ENCODE peak calls at places on chromosomes 6 and 20, in ten cellular contexts. L, W, K, Q, S, X, P, Z, O and T are unnamed samples.
A peak's percentile ranks its signal among the peaks of the same experiment; 100 is the strongest.

GRCh38 chr6:168865-169455 is 123.3 kb upstream of the DUSP22 start:
- DNase-seq in L (no peak), W (peak; percentile 55), K (peak; percentile 69), Q (no peak), S (no peak), X (no peak), P (peak; percentile 62), Z (peak; percentile 50), O (no peak), T (no peak)

GRCh38 chr6:11209941-11210340 is 22.5 kb downstream of the NEDD9 start:
- DNase-seq in L (no peak), W (peak; percentile 76), K (no peak), Q (no peak), S (no peak), X (no peak), P (no peak), Z (no peak), O (no peak), T (no peak)

GRCh38 chr20:1893721-1894470 is 1.3 kb upstream of the SIRPA start:
- DNase-seq in L (peak; percentile 74), W (no peak), K (no peak), Q (no peak), S (no peak), X (no peak), P (peak; percentile 61), Z (no peak), O (peak; percentile 48), T (no peak)

GRCh38 chr6:4612636-4613171 is 163.5 kb upstream of the CDYL start:
- DNase-seq in L (no peak), W (peak; percentile 32), K (peak; percentile 36), Q (no peak), S (no peak), X (no peak), P (peak; percentile 95), Z (no peak), O (no peak), T (peak; percentile 24)

GRCh38 chr6:152091851-152092341 is 284.4 kb downstream of the ESR1 start:
- DNase-seq in L (no peak), W (peak; percentile 38), K (peak; percentile 33), Q (no peak), S (no peak), X (no peak), P (peak; percentile 78), Z (peak; percentile 67), O (no peak), T (no peak)

GRCh38 chr6:41488392-41489129 is 57.6 kb upstream of the FOXP4 start:
- DNase-seq in L (peak; percentile 41), W (peak; percentile 92), K (peak; percentile 57), Q (no peak), S (no peak), X (no peak), P (peak; percentile 83), Z (peak; percentile 87), O (peak; percentile 61), T (no peak)

GRCh38 chr6:139686308-139686707 is 311.9 kb upstream of the CITED2 start:
- DNase-seq in L (no peak), W (no peak), K (peak; percentile 24), Q (no peak), S (no peak), X (no peak), P (peak; percentile 48), Z (no peak), O (no peak), T (no peak)

GRCh38 chr6:128518531-128519131 is 1.8 kb downstream of the PTPRK start:
- DNase-seq in L (no peak), W (no peak), K (no peak), Q (no peak), S (no peak), X (no peak), P (no peak), Z (no peak), O (no peak), T (no peak)

GRCh38 chr6:1482381-1483166 is 93.2 kb downstream of the FOXF2 start:
- DNase-seq in L (no peak), W (peak; percentile 44), K (no peak), Q (no peak), S (no peak), X (no peak), P (peak; percentile 65), Z (no peak), O (no peak), T (no peak)

GRCh38 chr20:37669062-37669772 is 24.6 kb upstream of the CTNNBL1 start:
- DNase-seq in L (no peak), W (no peak), K (no peak), Q (no peak), S (no peak), X (no peak), P (no peak), Z (no peak), O (peak; percentile 30), T (no peak)

GRCh38 chr6:32622545-32623401 is 14.4 kb upstream of the HLA-DQA1 start:
- DNase-seq in L (no peak), W (peak; percentile 28), K (no peak), Q (no peak), S (peak; percentile 3), X (no peak), P (peak; percentile 66), Z (peak; percentile 28), O (no peak), T (no peak)

GRCh38 chr20:51300104-51300503 is 242.4 kb downstream of the NFATC2 start:
- DNase-seq in L (no peak), W (no peak), K (no peak), Q (no peak), S (no peak), X (no peak), P (no peak), Z (no peak), O (no peak), T (no peak)

GRCh38 chr20:38997622-38998021 is 35.5 kb downstream of the DHX35 start:
- DNase-seq in L (no peak), W (no peak), K (no peak), Q (no peak), S (no peak), X (no peak), P (no peak), Z (no peak), O (no peak), T (no peak)

GRCh38 chr6:144007779-144008500 is at the start of gene PLAGL1:
- DNase-seq in L (peak; percentile 70), W (peak; percentile 55), K (peak; percentile 61), Q (peak; percentile 89), S (no peak), X (peak; percentile 68), P (peak; percentile 63), Z (peak; percentile 52), O (no peak), T (peak; percentile 59)

GRCh38 chr6:106520711-106521367 is 108.5 kb downstream of the RTN4IP1 start:
- DNase-seq in L (peak; percentile 56), W (no peak), K (no peak), Q (no peak), S (no peak), X (peak; percentile 50), P (no peak), Z (no peak), O (no peak), T (no peak)
- H3K4me3 ChIP-seq in L (no peak overlapping the region), W (no peak overlapping the region), K (no peak overlapping the region), Q (no peak overlapping the region), S (no peak overlapping the region), X (no peak overlapping the region), P (no peak overlapping the region), Z (no peak overlapping the region), O (no peak overlapping the region), T (no peak overlapping the region)

DNA sequence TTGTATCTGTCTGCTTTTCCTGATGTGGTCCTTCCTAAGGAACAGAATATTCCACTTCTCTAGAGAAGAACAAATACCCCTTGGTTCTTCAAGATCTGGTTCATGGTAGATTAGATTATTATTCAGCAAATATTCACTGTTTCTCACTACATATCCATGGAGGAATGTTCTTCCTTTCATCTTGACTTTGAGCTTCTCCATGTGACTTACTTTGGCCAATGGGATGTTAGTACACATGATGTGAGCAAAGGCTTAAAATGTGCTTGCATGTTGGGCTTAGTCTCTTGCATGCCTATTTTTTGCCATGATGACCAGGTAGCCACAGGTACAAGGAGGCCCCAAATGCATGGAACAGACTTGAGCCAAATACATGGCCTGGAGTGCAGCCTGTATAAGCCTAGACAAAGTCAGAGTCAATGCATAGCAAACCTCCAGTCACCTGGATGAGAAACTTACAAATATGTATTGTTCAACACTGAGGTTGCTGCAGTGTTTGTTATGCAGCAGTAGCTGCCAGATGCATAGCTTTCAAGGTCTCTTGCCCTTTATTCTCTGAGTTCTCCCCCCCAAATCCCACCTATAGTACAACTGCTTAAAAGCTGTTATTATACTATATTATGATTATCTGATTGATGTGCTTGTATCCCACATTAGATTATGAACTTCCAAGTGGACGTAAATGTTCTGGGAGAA is 50.0 kb upstream of the CHD6 start:
- DNase-seq in L (no peak), W (no peak), K (no peak), Q (no peak), S (no peak), X (no peak), P (no peak), Z (no peak), O (no peak), T (no peak)
- H3K4me3 ChIP-seq in L (no peak overlapping the region), W (no peak overlapping the region), K (no peak overlapping the region), Q (no peak overlapping the region), S (no peak overlapping the region), X (no peak overlapping the region), P (no peak overlapping the region), Z (no peak overlapping the region), O (no peak overlapping the region), T (no peak overlapping the region)

GRCh38 chr6:97459535-97459934 is 176.5 kb upstream of the MMS22L start:
- DNase-seq in L (no peak), W (no peak), K (no peak), Q (no peak), S (no peak), X (no peak), P (no peak), Z (no peak), O (no peak), T (no peak)

GRCh38 chr6:97462031-97462430 is 179.0 kb upstream of the MMS22L start:
- DNase-seq in L (no peak), W (no peak), K (no peak), Q (no peak), S (no peak), X (no peak), P (no peak), Z (no peak), O (no peak), T (no peak)

GRCh38 chr6:97459986-97460385 is 177.0 kb upstream of the MMS22L start:
- DNase-seq in L (no peak), W (no peak), K (no peak), Q (no peak), S (no peak), X (no peak), P (no peak), Z (peak; percentile 28), O (no peak), T (no peak)

GRCh38 chr6:97462944-97463343 is 179.9 kb upstream of the MMS22L start:
- DNase-seq in L (no peak), W (no peak), K (no peak), Q (no peak), S (no peak), X (no peak), P (no peak), Z (no peak), O (no peak), T (no peak)

GRCh38 chr6:97460394-97460793 is 177.4 kb upstream of the MMS22L start:
- DNase-seq in L (no peak), W (no peak), K (no peak), Q (no peak), S (no peak), X (no peak), P (no peak), Z (no peak), O (no peak), T (no peak)
- H3K4me3 ChIP-seq in L (no peak overlapping the region), W (no peak overlapping the region), K (no peak overlapping the region), Q (no peak overlapping the region), S (no peak overlapping the region), X (no peak overlapping the region), P (no peak overlapping the region), Z (no peak overlapping the region), O (no peak overlapping the region), T (no peak overlapping the region)

GRCh38 chr6:2795162-2795561 is 30.0 kb downstream of the WRNIP1 start:
- DNase-seq in L (no peak), W (no peak), K (no peak), Q (no peak), S (no peak), X (no peak), P (no peak), Z (no peak), O (no peak), T (no peak)
- H3K4me3 ChIP-seq in L (no peak overlapping the region), W (no peak overlapping the region), K (no peak overlapping the region), Q (no peak overlapping the region), S (no peak overlapping the region), X (no peak overlapping the region), P (no peak overlapping the region), Z (no peak overlapping the region), O (no peak overlapping the region), T (no peak overlapping the region)